ENCODE peak calls at places on chromosome 11, in ten cellular contexts. One of them, this sample, is unnamed.

GRCh38 chr11:92211576-92212167 is 12.9 kb upstream of the FAT3 start:
- DNase-seq in central memory CD4-positive, alpha-beta T cell: no peak
- DNase-seq in stimulated activated CD4-positive, alpha-beta T cell treated with anti-CD3 and anti-CD28 coated beads, Interleukin-1b, Interleukin-23, amount 100 ng/mL, for 1 hour: no peak
- DNase-seq in activated T-helper 9 cell treated with anti-CD3 and anti-CD28 coated beads, Interleukin-2, amount 50 U/mL, for 16 hours: no peak
- DNase-seq in left colon: no peak
- DNase-seq in AG08396: peak; percentile 59
- DNase-seq in activated CD8-positive, alpha-beta T cell treated with anti-CD3 and anti-CD28 coated beads for 36 hours: no peak
- DNase-seq in HFFc6: peak; percentile 43
- DNase-seq in HEK293T: peak; percentile 55
- DNase-seq in stimulated activated naive CD8-positive, alpha-beta T cell treated with anti-CD3 and anti-CD28 coated beads, Interleukin-15, amount 100 ng/mL, for 72 hours: no peak
- DNase-seq in this sample: peak; percentile 24

GRCh38 chr11:70547821-70548670 is 149.7 kb downstream of the CTTN start:
- DNase-seq in stimulated activated CD4-positive, alpha-beta T cell treated with anti-CD3 and anti-CD28 coated beads, Interleukin-1b, Interleukin-23, amount 100 ng/mL, for 1 hour: no peak
- DNase-seq in stimulated activated naive CD8-positive, alpha-beta T cell treated with anti-CD3 and anti-CD28 coated beads, Interleukin-15, amount 100 ng/mL, for 72 hours: no peak
- DNase-seq in activated CD8-positive, alpha-beta T cell treated with anti-CD3 and anti-CD28 coated beads for 36 hours: no peak
- DNase-seq in HEK293T: no peak
- DNase-seq in central memory CD4-positive, alpha-beta T cell: no peak
- DNase-seq in activated T-helper 9 cell treated with anti-CD3 and anti-CD28 coated beads, Interleukin-2, amount 50 U/mL, for 16 hours: no peak
- DNase-seq in left colon: no peak
- DNase-seq in AG08396: no peak
- DNase-seq in HFFc6: no peak
- DNase-seq in this sample: no peak

GRCh38 chr11:15941206-15941770 is 415.1 kb downstream of the SOX6 start:
- DNase-seq in central memory CD4-positive, alpha-beta T cell: no peak
- DNase-seq in AG08396: no peak
- DNase-seq in HEK293T: no peak
- DNase-seq in HFFc6: peak; percentile 2
- DNase-seq in stimulated activated CD4-positive, alpha-beta T cell treated with anti-CD3 and anti-CD28 coated beads, Interleukin-1b, Interleukin-23, amount 100 ng/mL, for 1 hour: no peak
- DNase-seq in left colon: no peak
- DNase-seq in activated T-helper 9 cell treated with anti-CD3 and anti-CD28 coated beads, Interleukin-2, amount 50 U/mL, for 16 hours: no peak
- DNase-seq in activated CD8-positive, alpha-beta T cell treated with anti-CD3 and anti-CD28 coated beads for 36 hours: peak; percentile 11
- DNase-seq in stimulated activated naive CD8-positive, alpha-beta T cell treated with anti-CD3 and anti-CD28 coated beads, Interleukin-15, amount 100 ng/mL, for 72 hours: peak; percentile 18
- DNase-seq in this sample: no peak

GRCh38 chr11:2685051-2685450 is 14.7 kb downstream of the KCNQ1OT1 start:
- DNase-seq in HEK293T: no peak
- DNase-seq in HFFc6: no peak
- DNase-seq in central memory CD4-positive, alpha-beta T cell: no peak
- DNase-seq in left colon: no peak
- DNase-seq in stimulated activated naive CD8-positive, alpha-beta T cell treated with anti-CD3 and anti-CD28 coated beads, Interleukin-15, amount 100 ng/mL, for 72 hours: no peak
- DNase-seq in activated T-helper 9 cell treated with anti-CD3 and anti-CD28 coated beads, Interleukin-2, amount 50 U/mL, for 16 hours: no peak
- DNase-seq in activated CD8-positive, alpha-beta T cell treated with anti-CD3 and anti-CD28 coated beads for 36 hours: no peak
- DNase-seq in stimulated activated CD4-positive, alpha-beta T cell treated with anti-CD3 and anti-CD28 coated beads, Interleukin-1b, Interleukin-23, amount 100 ng/mL, for 1 hour: no peak
- DNase-seq in AG08396: no peak
- DNase-seq in this sample: no peak

GRCh38 chr11:56642339-56642738 is at the start of gene OR5AP2:
- DNase-seq in stimulated activated CD4-positive, alpha-beta T cell treated with anti-CD3 and anti-CD28 coated beads, Interleukin-1b, Interleukin-23, amount 100 ng/mL, for 1 hour: no peak
- DNase-seq in AG08396: no peak
- DNase-seq in left colon: no peak
- DNase-seq in HFFc6: no peak
- DNase-seq in HEK293T: no peak
- DNase-seq in activated CD8-positive, alpha-beta T cell treated with anti-CD3 and anti-CD28 coated beads for 36 hours: no peak
- DNase-seq in central memory CD4-positive, alpha-beta T cell: no peak
- DNase-seq in activated T-helper 9 cell treated with anti-CD3 and anti-CD28 coated beads, Interleukin-2, amount 50 U/mL, for 16 hours: no peak
- DNase-seq in stimulated activated naive CD8-positive, alpha-beta T cell treated with anti-CD3 and anti-CD28 coated beads, Interleukin-15, amount 100 ng/mL, for 72 hours: no peak
- DNase-seq in this sample: no peak

GRCh38 chr11:33412231-33412630 is 155.1 kb downstream of the HIPK3 start:
- DNase-seq in activated CD8-positive, alpha-beta T cell treated with anti-CD3 and anti-CD28 coated beads for 36 hours: no peak
- DNase-seq in stimulated activated naive CD8-positive, alpha-beta T cell treated with anti-CD3 and anti-CD28 coated beads, Interleukin-15, amount 100 ng/mL, for 72 hours: no peak
- DNase-seq in AG08396: no peak
- DNase-seq in central memory CD4-positive, alpha-beta T cell: no peak
- DNase-seq in HEK293T: no peak
- DNase-seq in HFFc6: no peak
- DNase-seq in stimulated activated CD4-positive, alpha-beta T cell treated with anti-CD3 and anti-CD28 coated beads, Interleukin-1b, Interleukin-23, amount 100 ng/mL, for 1 hour: no peak
- DNase-seq in left colon: no peak
- DNase-seq in activated T-helper 9 cell treated with anti-CD3 and anti-CD28 coated beads, Interleukin-2, amount 50 U/mL, for 16 hours: no peak
- DNase-seq in this sample: no peak

GRCh38 chr11:4480577-4481539 is 1.6 kb upstream of the OR52K1 start:
- DNase-seq in activated T-helper 9 cell treated with anti-CD3 and anti-CD28 coated beads, Interleukin-2, amount 50 U/mL, for 16 hours: no peak
- DNase-seq in stimulated activated CD4-positive, alpha-beta T cell treated with anti-CD3 and anti-CD28 coated beads, Interleukin-1b, Interleukin-23, amount 100 ng/mL, for 1 hour: no peak
- DNase-seq in stimulated activated naive CD8-positive, alpha-beta T cell treated with anti-CD3 and anti-CD28 coated beads, Interleukin-15, amount 100 ng/mL, for 72 hours: no peak
- DNase-seq in central memory CD4-positive, alpha-beta T cell: no peak
- DNase-seq in activated CD8-positive, alpha-beta T cell treated with anti-CD3 and anti-CD28 coated beads for 36 hours: peak; percentile 26
- DNase-seq in left colon: no peak
- DNase-seq in AG08396: peak; percentile 19
- DNase-seq in HFFc6: no peak
- DNase-seq in HEK293T: no peak
- DNase-seq in this sample: peak; percentile 14

GRCh38 chr11:119791701-119792151 is 62.7 kb upstream of the NECTIN1 start:
- DNase-seq in stimulated activated naive CD8-positive, alpha-beta T cell treated with anti-CD3 and anti-CD28 coated beads, Interleukin-15, amount 100 ng/mL, for 72 hours: no peak
- DNase-seq in AG08396: peak; percentile 38
- DNase-seq in HFFc6: peak; percentile 4
- DNase-seq in left colon: no peak
- DNase-seq in activated T-helper 9 cell treated with anti-CD3 and anti-CD28 coated beads, Interleukin-2, amount 50 U/mL, for 16 hours: no peak
- DNase-seq in HEK293T: peak; percentile 22
- DNase-seq in stimulated activated CD4-positive, alpha-beta T cell treated with anti-CD3 and anti-CD28 coated beads, Interleukin-1b, Interleukin-23, amount 100 ng/mL, for 1 hour: no peak
- DNase-seq in central memory CD4-positive, alpha-beta T cell: no peak
- DNase-seq in activated CD8-positive, alpha-beta T cell treated with anti-CD3 and anti-CD28 coated beads for 36 hours: no peak
- DNase-seq in this sample: no peak

GRCh38 chr11:44980533-44981427 is 30.1 kb upstream of the TP53I11 start:
- DNase-seq in AG08396: no peak
- DNase-seq in activated T-helper 9 cell treated with anti-CD3 and anti-CD28 coated beads, Interleukin-2, amount 50 U/mL, for 16 hours: no peak
- DNase-seq in central memory CD4-positive, alpha-beta T cell: no peak
- DNase-seq in stimulated activated naive CD8-positive, alpha-beta T cell treated with anti-CD3 and anti-CD28 coated beads, Interleukin-15, amount 100 ng/mL, for 72 hours: no peak
- DNase-seq in HFFc6: no peak
- DNase-seq in left colon: peak; percentile 56
- DNase-seq in activated CD8-positive, alpha-beta T cell treated with anti-CD3 and anti-CD28 coated beads for 36 hours: no peak
- DNase-seq in HEK293T: no peak
- DNase-seq in stimulated activated CD4-positive, alpha-beta T cell treated with anti-CD3 and anti-CD28 coated beads, Interleukin-1b, Interleukin-23, amount 100 ng/mL, for 1 hour: no peak
- DNase-seq in this sample: no peak

GRCh38 chr11:123203934-123204333 is 8.9 kb upstream of the CLMP start:
- DNase-seq in HEK293T: no peak
- DNase-seq in left colon: no peak
- DNase-seq in activated T-helper 9 cell treated with anti-CD3 and anti-CD28 coated beads, Interleukin-2, amount 50 U/mL, for 16 hours: no peak
- DNase-seq in central memory CD4-positive, alpha-beta T cell: no peak
- DNase-seq in stimulated activated CD4-positive, alpha-beta T cell treated with anti-CD3 and anti-CD28 coated beads, Interleukin-1b, Interleukin-23, amount 100 ng/mL, for 1 hour: no peak
- DNase-seq in HFFc6: no peak
- DNase-seq in activated CD8-positive, alpha-beta T cell treated with anti-CD3 and anti-CD28 coated beads for 36 hours: no peak
- DNase-seq in stimulated activated naive CD8-positive, alpha-beta T cell treated with anti-CD3 and anti-CD28 coated beads, Interleukin-15, amount 100 ng/mL, for 72 hours: no peak
- DNase-seq in AG08396: no peak
- DNase-seq in this sample: no peak

GRCh38 chr11:122981388-122982264 is at the start of gene BSX:
- DNase-seq in activated CD8-positive, alpha-beta T cell treated with anti-CD3 and anti-CD28 coated beads for 36 hours: peak; percentile 67
- DNase-seq in left colon: no peak
- DNase-seq in AG08396: peak; percentile 77
- DNase-seq in central memory CD4-positive, alpha-beta T cell: peak; percentile 20
- DNase-seq in activated T-helper 9 cell treated with anti-CD3 and anti-CD28 coated beads, Interleukin-2, amount 50 U/mL, for 16 hours: no peak
- DNase-seq in HFFc6: peak; percentile 4
- DNase-seq in stimulated activated CD4-positive, alpha-beta T cell treated with anti-CD3 and anti-CD28 coated beads, Interleukin-1b, Interleukin-23, amount 100 ng/mL, for 1 hour: peak; percentile 37
- DNase-seq in HEK293T: peak; percentile 81
- DNase-seq in stimulated activated naive CD8-positive, alpha-beta T cell treated with anti-CD3 and anti-CD28 coated beads, Interleukin-15, amount 100 ng/mL, for 72 hours: peak; percentile 44
- DNase-seq in this sample: peak; percentile 32

GRCh38 chr11:84518601-84519183 is 1108.5 kb downstream of the DLG2 start:
- DNase-seq in HEK293T: no peak
- DNase-seq in activated CD8-positive, alpha-beta T cell treated with anti-CD3 and anti-CD28 coated beads for 36 hours: no peak
- DNase-seq in stimulated activated CD4-positive, alpha-beta T cell treated with anti-CD3 and anti-CD28 coated beads, Interleukin-1b, Interleukin-23, amount 100 ng/mL, for 1 hour: no peak
- DNase-seq in activated T-helper 9 cell treated with anti-CD3 and anti-CD28 coated beads, Interleukin-2, amount 50 U/mL, for 16 hours: no peak
- DNase-seq in HFFc6: no peak
- DNase-seq in central memory CD4-positive, alpha-beta T cell: no peak
- DNase-seq in left colon: no peak
- DNase-seq in stimulated activated naive CD8-positive, alpha-beta T cell treated with anti-CD3 and anti-CD28 coated beads, Interleukin-15, amount 100 ng/mL, for 72 hours: no peak
- DNase-seq in AG08396: no peak
- DNase-seq in this sample: no peak

GRCh38 chr11:110613526-110613925 is 98.7 kb downstream of the ARHGAP20 start:
- DNase-seq in activated T-helper 9 cell treated with anti-CD3 and anti-CD28 coated beads, Interleukin-2, amount 50 U/mL, for 16 hours: no peak
- DNase-seq in stimulated activated CD4-positive, alpha-beta T cell treated with anti-CD3 and anti-CD28 coated beads, Interleukin-1b, Interleukin-23, amount 100 ng/mL, for 1 hour: no peak
- DNase-seq in central memory CD4-positive, alpha-beta T cell: no peak
- DNase-seq in activated CD8-positive, alpha-beta T cell treated with anti-CD3 and anti-CD28 coated beads for 36 hours: no peak
- DNase-seq in left colon: no peak
- DNase-seq in AG08396: peak; percentile 5
- DNase-seq in HFFc6: no peak
- DNase-seq in stimulated activated naive CD8-positive, alpha-beta T cell treated with anti-CD3 and anti-CD28 coated beads, Interleukin-15, amount 100 ng/mL, for 72 hours: no peak
- DNase-seq in HEK293T: no peak
- DNase-seq in this sample: no peak

GRCh38 chr11:9596926-9597325 is 23.5 kb downstream of the WEE1 start:
- DNase-seq in AG08396: no peak
- DNase-seq in activated CD8-positive, alpha-beta T cell treated with anti-CD3 and anti-CD28 coated beads for 36 hours: no peak
- DNase-seq in HEK293T: no peak
- DNase-seq in activated T-helper 9 cell treated with anti-CD3 and anti-CD28 coated beads, Interleukin-2, amount 50 U/mL, for 16 hours: no peak
- DNase-seq in stimulated activated CD4-positive, alpha-beta T cell treated with anti-CD3 and anti-CD28 coated beads, Interleukin-1b, Interleukin-23, amount 100 ng/mL, for 1 hour: no peak
- DNase-seq in central memory CD4-positive, alpha-beta T cell: no peak
- DNase-seq in HFFc6: no peak
- DNase-seq in stimulated activated naive CD8-positive, alpha-beta T cell treated with anti-CD3 and anti-CD28 coated beads, Interleukin-15, amount 100 ng/mL, for 72 hours: no peak
- DNase-seq in left colon: no peak
- DNase-seq in this sample: no peak